ENCODE peak calls at places on chromosomes 12 and 14, in nine cellular contexts. L is Caco-2, W is T-cell, U is RCC 7860, Z is sciatic nerve, D is GM10248, F is NCI-H2029 treated with DMSO at 0.1 percent for 48 hours, N is left ventricle myocardium inferior, Y is memory B cell. J is an unnamed sample.
A peak's percentile ranks its signal among the peaks of the same experiment; 100 is the strongest.

GRCh38 chr14:82239205-82239604 is 705.6 kb upstream of the SEL1L start:
- DNase-seq in L (no peak), W (no peak), U (no peak), Z (no peak), D (no peak), F (no peak), N (no peak), Y (no peak), J (no peak)

GRCh38 chr12:42705863-42706262 is 116.3 kb upstream of the PRICKLE1 start:
- DNase-seq in L (no peak), W (no peak), U (no peak), Z (peak; percentile 71), D (no peak), F (no peak), N (peak; percentile 81), Y (no peak), J (peak; percentile 99)

GRCh38 chr14:96362071-96362964 is 823 bp downstream of the ATG2B start:
- DNase-seq in L (peak; percentile 72), W (peak; percentile 46), U (no peak), Z (no peak), D (peak; percentile 60), F (no peak), N (no peak), Y (peak; percentile 30), J (peak; percentile 23)

GRCh38 chr12:29460082-29460481 is 37.4 kb downstream of the OVCH1 start:
- DNase-seq in L (no peak), W (no peak), U (no peak), Z (no peak), D (no peak), F (no peak), N (no peak), Y (no peak), J (no peak)

GRCh38 chr12:89351489-89352241 is 636 bp downstream of the DUSP6 start:
- DNase-seq in L (peak; percentile 50), W (peak; percentile 16), U (no peak), Z (no peak), D (peak; percentile 42), F (no peak), N (peak; percentile 31), Y (peak; percentile 39), J (peak; percentile 29)

GRCh38 chr14:101585211-101585610 is 23.9 kb downstream of the DIO3 start:
- DNase-seq in L (no peak), W (no peak), U (no peak), Z (no peak), D (no peak), F (no peak), N (peak; percentile 5), Y (no peak), J (no peak)

GRCh38 chr14:106134901-106135300 is 608.5 kb downstream of the TMEM121 start:
- DNase-seq in L (peak; percentile 55), W (no peak), U (no peak), Z (no peak), D (no peak), F (no peak), N (no peak), Y (no peak), J (no peak)

GRCh38 chr14:50862171-50862570 is 9.7 kb upstream of the ABHD12B start:
- DNase-seq in L (no peak), W (no peak), U (no peak), Z (no peak), D (no peak), F (no peak), N (no peak), Y (no peak), J (no peak)

GRCh38 chr12:103626498-103626897 is 39.4 kb downstream of the STAB2 start:
- DNase-seq in L (peak; percentile 45), W (no peak), U (peak; percentile 71), Z (peak; percentile 67), D (no peak), F (peak; percentile 28), N (peak; percentile 43), Y (no peak), J (no peak)

GRCh38 chr12:75479963-75480461 is 543 bp upstream of the GLIPR1 start:
- DNase-seq in L (no peak), W (no peak), U (peak; percentile 54), Z (no peak), D (no peak), F (no peak), N (no peak), Y (no peak), J (peak; percentile 50)

GRCh38 chr12:57533108-57533507 is 10.5 kb downstream of the MBD6 start:
- DNase-seq in L (no peak), W (no peak), U (no peak), Z (no peak), D (no peak), F (no peak), N (no peak), Y (no peak), J (no peak)

GRCh38 chr12:60489071-60489470 is 893.2 kb downstream of the SLC16A7 start:
- DNase-seq in L (no peak), W (no peak), U (no peak), Z (no peak), D (no peak), F (no peak), N (no peak), Y (no peak), J (no peak)

GRCh38 chr12:108156717-108157116 is 27.6 kb downstream of the WSCD2 start:
- DNase-seq in L (no peak), W (no peak), U (no peak), Z (no peak), D (no peak), F (no peak), N (peak; percentile 17), Y (no peak), J (no peak)

GRCh38 chr12:2117541-2117940 is 64.8 kb downstream of the CACNA1C start:
- DNase-seq in L (no peak), W (no peak), U (no peak), Z (no peak), D (no peak), F (no peak), N (no peak), Y (no peak), J (no peak)

GRCh38 chr12:10718279-10718821 is 4.8 kb downstream of the YBX3 start:
- DNase-seq in L (no peak), W (no peak), U (peak; percentile 21), Z (no peak), D (no peak), F (no peak), N (no peak), Y (no peak), J (peak; percentile 34)

GRCh38 chr12:106139422-106140141 is 828 bp upstream of the NUAK1 start:
- DNase-seq in L (peak; percentile 73), W (no peak), U (peak; percentile 72), Z (peak; percentile 80), D (peak; percentile 23), F (no peak), N (peak; percentile 79), Y (no peak), J (peak; percentile 65)

GRCh38 chr14:104373055-104373854 is 206.3 kb upstream of the C14orf180 start:
- DNase-seq in L (no peak), W (no peak), U (no peak), Z (no peak), D (no peak), F (no peak), N (no peak), Y (no peak), J (no peak)

GRCh38 chr14:95068091-95068490 is 89.2 kb downstream of the DICER1 start:
- DNase-seq in L (no peak), W (no peak), U (no peak), Z (no peak), D (no peak), F (no peak), N (no peak), Y (no peak), J (no peak)

GRCh38 chr14:72774141-72774540 is 119.8 kb downstream of the DPF3 start:
- DNase-seq in L (no peak), W (no peak), U (no peak), Z (no peak), D (no peak), F (no peak), N (no peak), Y (no peak), J (no peak)

GRCh38 chr14:48384786-48385185 is 709.4 kb upstream of the MDGA2 start:
- DNase-seq in L (no peak), W (no peak), U (peak; percentile 81), Z (no peak), D (no peak), F (no peak), N (no peak), Y (no peak), J (no peak)

GRCh38 chr14:30798516-30798915 is 75.8 kb upstream of the COCH start:
- DNase-seq in L (no peak), W (no peak), U (no peak), Z (no peak), D (no peak), F (no peak), N (no peak), Y (no peak), J (no peak)

GRCh38 chr14:49427117-49427516 is 159.1 kb downstream of the RPS29 start:
- DNase-seq in L (no peak), W (no peak), U (no peak), Z (no peak), D (no peak), F (no peak), N (no peak), Y (no peak), J (no peak)

GRCh38 chr12:24075650-24076049 is 126.2 kb upstream of the SOX5 start:
- DNase-seq in L (no peak), W (no peak), U (no peak), Z (no peak), D (no peak), F (no peak), N (no peak), Y (no peak), J (no peak)

GRCh38 chr12:54249489-54249888 is 30.4 kb downstream of the CBX5 start:
- DNase-seq in L (no peak), W (no peak), U (no peak), Z (no peak), D (no peak), F (no peak), N (no peak), Y (no peak), J (no peak)

GRCh38 chr12:49949866-49950265 is 671 bp upstream of the AQP2 start:
- DNase-seq in L (no peak), W (no peak), U (no peak), Z (no peak), D (no peak), F (no peak), N (no peak), Y (no peak), J (no peak)

GRCh38 chr12:34163443-34163842 is 141.1 kb downstream of the ALG10 start:
- DNase-seq in L (no peak), W (no peak), U (no peak), Z (no peak), D (no peak), F (no peak), N (no peak), Y (no peak), J (no peak)

GRCh38 chr12:12442548-12443071 is 85.7 kb downstream of the BORCS5 start:
- DNase-seq in L (no peak), W (no peak), U (peak; percentile 17), Z (no peak), D (no peak), F (no peak), N (no peak), Y (no peak), J (peak; percentile 72)

GRCh38 chr12:103373088-103373523 is 122.7 kb downstream of the C12orf42 start:
- DNase-seq in L (peak; percentile 55), W (no peak), U (no peak), Z (no peak), D (no peak), F (peak; percentile 95), N (no peak), Y (no peak), J (no peak)

GRCh38 chr12:24462946-24463345 is 486.0 kb downstream of the BCAT1 start:
- DNase-seq in L (no peak), W (no peak), U (no peak), Z (no peak), D (no peak), F (no peak), N (no peak), Y (no peak), J (no peak)

GRCh38 chr12:102298022-102298421 is 100.4 kb upstream of the PMCH start:
- DNase-seq in L (no peak), W (no peak), U (no peak), Z (no peak), D (no peak), F (no peak), N (no peak), Y (no peak), J (no peak)